ENCODE peak calls at places on chromosome 16, in nine cellular contexts. V, F, X, Q, B, C, R, K and W are unnamed samples.

GRCh38 chr16:89687092-89687940 is 827 bp downstream of the CDK10 start:
- DNase-seq in F (no peak), X (no peak), V (peak), Q (peak), K (no peak), R (no peak), C (no peak), B (no peak), W (peak)

GRCh38 chr16:84883301-84883700 is 63.5 kb downstream of the CRISPLD2 start:
- DNase-seq in K (no peak), X (peak), C (no peak), R (no peak), V (no peak), F (no peak), Q (no peak), B (no peak), W (no peak)

GRCh38 chr16:907819-908218 is 63.0 kb downstream of the LMF1 start:
- DNase-seq in K (peak), X (no peak), Q (no peak), R (no peak), V (no peak), B (no peak), C (no peak), F (no peak), W (no peak)

GRCh38 chr16:85457366-85457765 is 155.8 kb upstream of the GSE1 start:
- DNase-seq in K (no peak), Q (no peak), V (peak), R (no peak), B (no peak), X (no peak), C (no peak), F (no peak), W (no peak)

GRCh38 chr16:23842137-23842600 is 6.4 kb downstream of the PRKCB start:
- DNase-seq in R (no peak), B (no peak), V (no peak), F (no peak), X (no peak), Q (no peak), K (no peak), C (no peak), W (no peak)

GRCh38 chr16:67252806-67253497 is 4.2 kb downstream of the SLC9A5 start:
- DNase-seq in X (peak), V (no peak), Q (no peak), K (no peak), R (no peak), B (no peak), F (no peak), C (no peak), W (no peak)

GRCh38 chr16:85773044-85773443 is 22.1 kb upstream of the C16orf74 start:
- DNase-seq in C (no peak), Q (no peak), X (no peak), B (no peak), K (no peak), V (no peak), R (no peak), F (no peak), W (no peak)

GRCh38 chr16:81902025-81902424 is 109.2 kb downstream of the SDR42E1 start:
- DNase-seq in F (no peak), Q (no peak), B (no peak), X (no peak), V (peak), K (no peak), R (no peak), C (no peak), W (no peak)

GRCh38 chr16:67548265-67549126 is 13.8 kb upstream of the CTCF start:
- DNase-seq in C (no peak), B (no peak), V (no peak), R (no peak), Q (no peak), X (peak), K (no peak), F (no peak), W (no peak)

GRCh38 chr16:69486724-69487123 is 62.3 kb downstream of the CYB5B start:
- DNase-seq in C (no peak), R (no peak), F (no peak), X (no peak), B (no peak), V (no peak), K (no peak), Q (no peak), W (no peak)

GRCh38 chr16:23288209-23288608 is 13.9 kb upstream of the SCNN1B start:
- DNase-seq in C (no peak), X (no peak), V (peak), K (no peak), R (no peak), B (no peak), F (no peak), Q (no peak), W (no peak)

GRCh38 chr16:70523621-70524405 is at the start of gene SF3B3:
- DNase-seq in K (peak), X (peak), Q (peak), R (peak), C (no peak), F (peak), B (no peak), V (peak), W (peak)

GRCh38 chr16:57479422-57480126 is 6.7 kb downstream of the DOK4 start:
- DNase-seq in Q (peak), B (no peak), K (peak), R (no peak), C (no peak), F (no peak), V (no peak), X (peak), W (peak)

GRCh38 chr16:69107311-69107962 is 2.0 kb downstream of the HAS3 start:
- DNase-seq in K (peak), B (no peak), C (no peak), V (no peak), Q (peak), R (no peak), X (no peak), F (no peak), W (no peak)

GRCh38 chr16:56771558-56772279 is 41.8 kb downstream of the NUP93 start:
- DNase-seq in K (no peak), V (no peak), Q (no peak), R (no peak), C (no peak), B (no peak), X (no peak), F (no peak), W (peak)

GRCh38 chr16:29665294-29666077 is 2.4 kb downstream of the SPN start:
- DNase-seq in R (no peak), V (no peak), B (no peak), Q (no peak), C (no peak), K (no peak), X (no peak), F (no peak), W (no peak)

GRCh38 chr16:27374794-27375499 is 27.0 kb upstream of the IL21R start:
- DNase-seq in Q (peak), C (peak), B (no peak), R (peak), F (peak), X (peak), V (peak), K (peak), W (peak)

GRCh38 chr16:10616744-10617640 is 36.6 kb upstream of the EMP2 start:
- DNase-seq in X (peak), Q (peak), C (no peak), B (no peak), R (peak), V (peak), K (peak), F (peak), W (peak)

GRCh38 chr16:15034266-15035162 is 21.4 kb downstream of the NTAN1 start:
- DNase-seq in F (no peak), C (no peak), V (no peak), K (no peak), X (peak), B (no peak), Q (no peak), R (no peak), W (no peak)

GRCh38 chr16:65116818-65117430 is 4.9 kb downstream of the CDH11 start:
- DNase-seq in F (no peak), V (no peak), Q (peak), R (no peak), B (no peak), K (no peak), X (no peak), C (no peak), W (peak)

GRCh38 chr16:67518676-67519075 is 10.0 kb upstream of the RIPOR1 start:
- DNase-seq in R (no peak), C (no peak), Q (no peak), B (no peak), X (no peak), F (no peak), K (no peak), V (no peak), W (no peak)

GRCh38 chr16:79847101-79847500 is 246.6 kb upstream of the MAF start:
- DNase-seq in V (no peak), R (no peak), K (no peak), C (no peak), X (no peak), F (peak), B (no peak), Q (no peak), W (no peak)

GRCh38 chr16:76882105-76882504 is 308.9 kb upstream of the MON1B start:
- DNase-seq in K (no peak), B (no peak), X (no peak), R (no peak), C (no peak), Q (no peak), V (peak), F (no peak), W (no peak)

GRCh38 chr16:27222499-27223225 is 19.3 kb downstream of the KDM8 start:
- DNase-seq in B (no peak), X (peak), C (no peak), R (no peak), F (no peak), Q (peak), V (no peak), K (no peak), W (peak)

GRCh38 chr16:29974291-29975133 is 844 bp downstream of the TAOK2 start:
- DNase-seq in B (no peak), F (no peak), R (no peak), Q (peak), V (no peak), X (peak), K (no peak), C (no peak), W (peak)

GRCh38 chr16:82628741-82629140 is 2.0 kb downstream of the CDH13 start:
- DNase-seq in F (no peak), C (no peak), Q (no peak), R (no peak), V (peak), B (no peak), X (no peak), K (no peak), W (no peak)

GRCh38 chr16:10576390-10577304 is 3.8 kb downstream of the EMP2 start:
- DNase-seq in R (no peak), C (no peak), X (no peak), B (no peak), K (peak), V (no peak), F (no peak), Q (no peak), W (peak)

GRCh38 chr16:22370038-22370541 is 4.3 kb downstream of the CDR2 start:
- DNase-seq in C (no peak), R (no peak), B (peak), Q (no peak), V (no peak), F (no peak), K (no peak), X (no peak), W (peak)

GRCh38 chr16:58727028-58727781 is 6.9 kb downstream of the GOT2 start:
- DNase-seq in C (no peak), Q (no peak), B (no peak), V (no peak), X (no peak), K (no peak), F (no peak), R (no peak), W (no peak)

GRCh38 chr16:383326-384020 is 1.7 kb upstream of the PGAP6 start:
- DNase-seq in F (peak), Q (peak), C (no peak), R (no peak), V (peak), K (no peak), X (peak), B (no peak), W (no peak)

GRCh38 chr16:85426806-85427205 is 186.3 kb upstream of the GSE1 start:
- DNase-seq in Q (no peak), R (no peak), C (no peak), B (no peak), V (no peak), X (no peak), F (no peak), K (peak), W (no peak)

GRCh38 chr16:14105976-14106375 is 34.9 kb downstream of the MRTFB start:
- DNase-seq in Q (no peak), F (no peak), B (no peak), K (no peak), R (no peak), X (no peak), C (no peak), V (no peak), W (no peak)

GRCh38 chr16:60684002-60684401 is 1352.2 kb downstream of the CDH8 start:
- DNase-seq in X (no peak), V (no peak), R (no peak), Q (no peak), B (no peak), C (no peak), K (no peak), F (no peak), W (no peak)

GRCh38 chr16:19419691-19420060 is 2.0 kb downstream of the TMC5 start:
- DNase-seq in R (no peak), B (no peak), V (peak), Q (no peak), X (no peak), C (no peak), F (no peak), K (no peak), W (peak)

GRCh38 chr16:20707461-20707860 is 10.0 kb upstream of the ACSM1 start:
- DNase-seq in C (no peak), X (no peak), K (no peak), V (no peak), B (no peak), Q (no peak), F (no peak), R (no peak), W (no peak)

DNA sequence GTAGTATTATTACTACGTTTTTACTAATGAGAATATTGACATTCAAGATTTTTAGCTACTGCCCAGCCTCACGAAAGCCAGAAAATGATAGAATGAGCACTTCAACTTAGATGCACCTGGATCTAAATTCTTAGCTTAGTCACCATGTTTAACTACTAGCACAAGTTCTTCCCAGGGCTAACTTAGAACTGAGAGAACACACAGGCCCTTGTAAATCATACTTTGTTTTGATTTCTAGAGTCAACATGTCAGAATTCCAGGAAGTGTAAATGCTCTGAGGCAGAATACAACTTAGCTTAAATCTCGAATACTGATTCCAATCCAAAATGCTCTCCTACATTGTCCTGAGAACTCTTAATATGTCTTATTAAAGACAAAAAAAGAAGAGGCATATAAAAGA is 6.8 kb upstream of the ACSM1 start:
- DNase-seq in V (no peak), F (no peak), K (no peak), B (no peak), Q (no peak), C (no peak), R (no peak), X (no peak), W (no peak)
- TF ChIP-seq CTCF in V (no peak), F (no peak), K (no peak), B (no peak), Q (no peak), C (no peak), R (no peak), X (no peak), W (no peak)

DNA sequence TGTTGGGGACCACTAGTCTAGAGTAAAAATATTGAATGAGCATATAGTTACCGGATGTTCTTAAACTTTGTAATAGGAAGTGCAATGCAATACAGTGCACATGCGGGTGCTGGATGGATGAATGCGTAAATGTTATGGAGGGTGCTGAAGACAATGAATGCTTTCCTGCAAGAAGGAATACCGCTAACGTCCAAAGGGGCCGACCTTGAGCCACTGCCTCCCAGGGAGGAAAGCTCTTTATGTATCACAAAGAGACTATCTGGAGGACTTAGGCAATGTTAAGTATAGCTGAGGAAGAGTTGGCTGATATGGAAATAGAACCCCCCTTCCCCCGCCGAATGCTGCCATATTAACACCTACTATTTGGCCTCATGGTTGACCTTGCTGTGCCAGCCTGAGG is 27.5 kb upstream of the SHCBP1 start:
- DNase-seq in X (no peak), K (no peak), V (no peak), C (no peak), Q (no peak), F (no peak), B (no peak), R (no peak), W (no peak)
- TF ChIP-seq CTCF in X (no peak), K (no peak), V (no peak), C (no peak), Q (peak), F (no peak), B (no peak), R (no peak), W (no peak)

GRCh38 chr16:2527784-2528100 is 3.5 kb downstream of the CEMP1 start:
- DNase-seq in R (no peak), X (peak), Q (no peak), C (no peak), F (no peak), K (no peak), B (no peak), V (no peak), W (no peak)

GRCh38 chr16:2529961-2530628 is 1.1 kb downstream of the CEMP1 start:
- DNase-seq in F (no peak), K (no peak), R (no peak), Q (no peak), C (no peak), V (no peak), B (no peak), X (no peak), W (no peak)

GRCh38 chr16:2530629-2531318 is 434 bp downstream of the CEMP1 start:
- DNase-seq in R (no peak), Q (no peak), F (no peak), C (no peak), V (no peak), K (no peak), X (no peak), B (no peak), W (no peak)

GRCh38 chr16:2528161-2529060 is 2.8 kb downstream of the CEMP1 start:
- DNase-seq in X (no peak), C (no peak), V (no peak), K (no peak), Q (no peak), B (no peak), R (no peak), F (no peak), W (no peak)

DNA sequence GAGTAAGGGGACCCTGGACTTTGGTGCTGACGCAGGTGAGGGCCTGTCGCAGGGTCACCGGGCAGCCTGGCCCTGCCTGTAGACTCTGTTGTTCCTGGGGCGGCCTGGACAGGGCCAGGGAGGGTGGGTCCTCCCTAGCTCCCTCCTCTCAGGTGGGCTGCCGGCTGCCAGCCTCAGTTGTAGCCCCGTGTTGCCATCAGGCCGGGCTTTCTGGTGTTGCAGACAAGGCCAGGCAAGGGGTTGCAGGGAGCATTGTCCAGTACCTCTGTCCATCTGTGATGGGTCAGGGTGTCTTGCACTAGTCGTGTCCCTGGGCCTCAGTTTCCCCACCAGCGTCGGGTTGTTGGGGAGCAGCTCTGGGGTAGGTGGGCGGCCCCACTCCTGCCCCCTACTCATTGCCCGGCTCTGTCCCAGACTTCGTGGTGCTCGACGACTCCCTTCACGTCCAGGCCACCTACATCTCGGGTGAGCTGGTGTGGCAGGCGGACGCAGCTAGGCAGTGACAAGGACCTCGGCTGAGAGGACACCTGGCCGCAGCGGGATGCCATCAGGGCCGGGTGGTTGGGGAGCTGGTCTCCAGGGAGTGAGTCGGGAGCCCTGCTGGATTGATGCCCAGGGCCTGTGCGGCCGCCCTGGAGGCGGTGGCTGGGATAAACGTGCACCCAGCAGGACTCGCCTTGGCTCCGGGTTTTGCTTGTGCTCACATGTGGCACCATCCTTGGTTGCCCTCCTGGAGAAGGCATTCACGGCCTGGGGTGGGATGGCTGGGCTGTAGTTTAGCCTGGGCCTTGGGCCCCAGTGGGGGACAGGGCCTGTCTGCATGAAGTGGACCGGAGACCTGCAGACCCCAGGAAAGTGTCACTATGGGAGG is 1.9 kb downstream of the CEMP1 start:
- DNase-seq in Q (no peak), B (no peak), X (no peak), F (no peak), V (no peak), C (no peak), K (no peak), R (no peak), W (peak)
- TF ChIP-seq CTCF in Q (no peak), B (no peak), X (no peak), F (no peak), V (no peak), C (no peak), K (no peak), R (no peak), W (no peak)

GRCh38 chr16:12098429-12099310 is 122.1 kb downstream of the SNX29 start:
- DNase-seq in V (no peak), R (no peak), F (no peak), B (no peak), X (no peak), C (no peak), K (no peak), Q (no peak), W (no peak)
- TF ChIP-seq CTCF in V (no peak), R (no peak), F (no peak), B (no peak), X (no peak), C (no peak), K (no peak), Q (peak), W (no peak)